ENCODE peak calls at places on chromosomes 2 and 18, in five cellular contexts. One of them, this sample, is unnamed.

GRCh38 chr2:98269274-98269673 is 77.0 kb upstream of the CNGA3 start:
- DNase-seq in endothelial cell: peak; percentile 59
- DNase-seq in GM12865: peak; percentile 64
- DNase-seq in CD8-positive, alpha-beta T cell: no peak
- DNase-seq in lung: no peak
- DNase-seq in this sample: no peak

GRCh38 chr2:189336276-189336975 is 104.8 kb upstream of the WDR75 start:
- DNase-seq in endothelial cell: no peak
- DNase-seq in lung: no peak
- DNase-seq in CD8-positive, alpha-beta T cell: no peak
- DNase-seq in GM12865: no peak
- DNase-seq in this sample: no peak

GRCh38 chr2:119488245-119489182 is 35.8 kb downstream of the SCTR start:
- DNase-seq in CD8-positive, alpha-beta T cell: no peak
- DNase-seq in endothelial cell: no peak
- DNase-seq in GM12865: no peak
- DNase-seq in lung: peak; percentile 58
- DNase-seq in this sample: peak; percentile 81

GRCh38 chr18:10477121-10477862 is 22.9 kb downstream of the APCDD1 start:
- DNase-seq in CD8-positive, alpha-beta T cell: no peak
- DNase-seq in lung: no peak
- DNase-seq in GM12865: no peak
- DNase-seq in endothelial cell: no peak
- DNase-seq in this sample: no peak

GRCh38 chr2:109087055-109087663 is 41.8 kb upstream of the SH3RF3 start:
- DNase-seq in endothelial cell: no peak
- DNase-seq in lung: no peak
- DNase-seq in CD8-positive, alpha-beta T cell: no peak
- DNase-seq in GM12865: no peak
- DNase-seq in this sample: peak; percentile 62

GRCh38 chr2:110876167-110876999 is 144.0 kb downstream of the ACOXL start:
- DNase-seq in endothelial cell: no peak
- DNase-seq in CD8-positive, alpha-beta T cell: no peak
- DNase-seq in lung: peak; percentile 15
- DNase-seq in GM12865: no peak
- DNase-seq in this sample: peak; percentile 83

GRCh38 chr2:152234277-152234676 is 58.7 kb upstream of the STAM2 start:
- DNase-seq in GM12865: no peak
- DNase-seq in lung: no peak
- DNase-seq in CD8-positive, alpha-beta T cell: no peak
- DNase-seq in endothelial cell: no peak
- DNase-seq in this sample: no peak

GRCh38 chr2:98247383-98247782 is 98.9 kb upstream of the CNGA3 start:
- DNase-seq in CD8-positive, alpha-beta T cell: no peak
- DNase-seq in endothelial cell: no peak
- DNase-seq in GM12865: no peak
- DNase-seq in lung: no peak
- DNase-seq in this sample: no peak

GRCh38 chr2:37370666-37371065 is 26.2 kb downstream of the QPCT start:
- DNase-seq in endothelial cell: no peak
- DNase-seq in lung: no peak
- DNase-seq in GM12865: no peak
- DNase-seq in CD8-positive, alpha-beta T cell: no peak
- DNase-seq in this sample: no peak

GRCh38 chr2:241724259-241724974 is 10.0 kb upstream of the D2HGDH start:
- DNase-seq in GM12865: no peak
- DNase-seq in lung: no peak
- DNase-seq in CD8-positive, alpha-beta T cell: no peak
- DNase-seq in endothelial cell: no peak
- DNase-seq in this sample: no peak

GRCh38 chr18:9838144-9838877 is 47.5 kb upstream of the TXNDC2 start:
- DNase-seq in CD8-positive, alpha-beta T cell: no peak
- DNase-seq in GM12865: no peak
- DNase-seq in endothelial cell: no peak
- DNase-seq in lung: peak; percentile 76
- DNase-seq in this sample: no peak

GRCh38 chr2:71923887-71924533 is 223.7 kb downstream of the CYP26B1 start:
- DNase-seq in lung: peak; percentile 58
- DNase-seq in GM12865: peak; percentile 74
- DNase-seq in endothelial cell: peak; percentile 73
- DNase-seq in CD8-positive, alpha-beta T cell: peak; percentile 16
- DNase-seq in this sample: peak; percentile 83

GRCh38 chr2:96321230-96322103 is 3.6 kb upstream of the ITPRIPL1 start:
- DNase-seq in GM12865: peak; percentile 95
- DNase-seq in lung: peak; percentile 42
- DNase-seq in CD8-positive, alpha-beta T cell: peak; percentile 75
- DNase-seq in endothelial cell: peak; percentile 53
- DNase-seq in this sample: no peak

GRCh38 chr2:161898633-161899032 is 175.4 kb downstream of the DPP4 start:
- DNase-seq in lung: no peak
- DNase-seq in endothelial cell: no peak
- DNase-seq in GM12865: no peak
- DNase-seq in CD8-positive, alpha-beta T cell: no peak
- DNase-seq in this sample: no peak

GRCh38 chr2:77102927-77103326 is 419.2 kb downstream of the LRRTM4 start:
- DNase-seq in lung: no peak
- DNase-seq in GM12865: no peak
- DNase-seq in endothelial cell: no peak
- DNase-seq in CD8-positive, alpha-beta T cell: no peak
- DNase-seq in this sample: no peak

GRCh38 chr2:141601511-141602152 is 529.2 kb downstream of the LRP1B start:
- DNase-seq in endothelial cell: no peak
- DNase-seq in CD8-positive, alpha-beta T cell: no peak
- DNase-seq in lung: no peak
- DNase-seq in GM12865: no peak
- DNase-seq in this sample: no peak

GRCh38 chr2:69304685-69305084 is 82.3 kb downstream of the GFPT1 start:
- DNase-seq in lung: no peak
- DNase-seq in endothelial cell: no peak
- DNase-seq in GM12865: no peak
- DNase-seq in CD8-positive, alpha-beta T cell: no peak
- DNase-seq in this sample: no peak

GRCh38 chr2:219484343-219485200 is 14.1 kb upstream of the GMPPA start:
- DNase-seq in endothelial cell: peak; percentile 26
- DNase-seq in GM12865: no peak
- DNase-seq in CD8-positive, alpha-beta T cell: no peak
- DNase-seq in lung: no peak
- DNase-seq in this sample: no peak

GRCh38 chr18:13242797-13243196 is 24.2 kb downstream of the LDLRAD4 start:
- DNase-seq in endothelial cell: no peak
- DNase-seq in GM12865: no peak
- DNase-seq in CD8-positive, alpha-beta T cell: no peak
- DNase-seq in lung: no peak
- DNase-seq in this sample: no peak

GRCh38 chr18:649341-649740 is 8.1 kb upstream of the TYMS start:
- DNase-seq in GM12865: no peak
- DNase-seq in CD8-positive, alpha-beta T cell: no peak
- DNase-seq in endothelial cell: no peak
- DNase-seq in lung: no peak
- DNase-seq in this sample: no peak

GRCh38 chr2:236642125-236642524 is 72.5 kb downstream of the ACKR3 start:
- DNase-seq in endothelial cell: no peak
- DNase-seq in CD8-positive, alpha-beta T cell: no peak
- DNase-seq in GM12865: no peak
- DNase-seq in lung: no peak
- DNase-seq in this sample: no peak

DNA sequence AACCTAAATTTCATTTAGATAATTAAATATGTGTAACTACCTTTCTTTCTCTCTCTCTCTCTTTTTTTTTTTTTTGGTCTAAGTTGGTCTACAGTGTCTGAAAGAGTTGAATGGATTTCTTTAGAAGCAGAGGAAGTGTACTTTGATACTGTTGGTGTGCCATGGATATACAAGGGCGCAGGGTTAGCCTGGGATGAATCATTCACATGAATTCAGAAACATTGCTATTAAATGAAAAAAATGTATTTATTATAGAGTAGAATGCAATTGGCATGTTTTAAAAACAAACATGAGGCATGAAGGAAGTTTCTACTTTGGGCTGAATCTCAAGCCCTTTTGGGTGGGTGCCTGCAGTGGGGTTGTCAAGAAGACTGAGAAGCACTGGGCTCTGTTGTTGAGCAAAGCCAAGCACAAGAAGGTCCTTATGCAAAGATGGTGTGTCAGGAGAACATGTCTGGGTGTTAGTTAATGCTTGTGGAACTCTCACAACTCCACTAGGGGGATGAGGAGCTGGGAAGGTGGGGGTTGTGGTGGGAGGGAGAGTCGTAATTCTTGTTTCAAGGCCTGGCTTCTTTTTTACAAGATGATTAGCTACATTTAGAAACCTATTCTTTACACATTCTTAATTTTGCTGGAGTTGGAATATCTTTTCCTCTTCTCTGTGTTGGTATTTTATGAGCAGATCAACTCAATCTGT is 57.9 kb downstream of the LYPD6 start:
- DNase-seq in GM12865: peak; percentile 10
- DNase-seq in CD8-positive, alpha-beta T cell: no peak
- DNase-seq in endothelial cell: no peak
- DNase-seq in lung: no peak
- DNase-seq in this sample: no peak
- TF ChIP-seq CTCF in GM12865: peak; percentile 8
- TF ChIP-seq CTCF in CD8-positive, alpha-beta T cell: no peak
- TF ChIP-seq CTCF in endothelial cell: no peak
- TF ChIP-seq CTCF in lung: no peak
- TF ChIP-seq CTCF in this sample: peak; percentile 23

GRCh38 chr2:16271231-16271896 is 331.0 kb downstream of the MYCN start:
- DNase-seq in GM12865: no peak
- DNase-seq in endothelial cell: no peak
- DNase-seq in CD8-positive, alpha-beta T cell: no peak
- DNase-seq in lung: no peak
- DNase-seq in this sample: peak; percentile 1
- TF ChIP-seq CTCF in GM12865: no peak
- TF ChIP-seq CTCF in endothelial cell: no peak
- TF ChIP-seq CTCF in CD8-positive, alpha-beta T cell: no peak
- TF ChIP-seq CTCF in lung: no peak
- TF ChIP-seq CTCF in this sample: no peak

GRCh38 chr18:50507120-50507590 is 52.7 kb upstream of the MAPK4 start:
- DNase-seq in lung: no peak
- DNase-seq in CD8-positive, alpha-beta T cell: no peak
- DNase-seq in GM12865: peak; percentile 39
- DNase-seq in endothelial cell: peak; percentile 63
- DNase-seq in this sample: no peak
- TF ChIP-seq CTCF in lung: peak; percentile 11
- TF ChIP-seq CTCF in CD8-positive, alpha-beta T cell: no peak
- TF ChIP-seq CTCF in GM12865: peak; percentile 62
- TF ChIP-seq CTCF in endothelial cell: no peak
- TF ChIP-seq CTCF in this sample: peak; percentile 48

GRCh38 chr2:85582467-85582866 is 1.8 kb upstream of the VAMP5 start:
- DNase-seq in endothelial cell: no peak
- DNase-seq in CD8-positive, alpha-beta T cell: no peak
- DNase-seq in lung: no peak
- DNase-seq in GM12865: no peak
- DNase-seq in this sample: no peak
- TF ChIP-seq CTCF in endothelial cell: no peak
- TF ChIP-seq CTCF in CD8-positive, alpha-beta T cell: no peak
- TF ChIP-seq CTCF in lung: no peak
- TF ChIP-seq CTCF in GM12865: no peak
- TF ChIP-seq CTCF in this sample: no peak

GRCh38 chr2:224058048-224058775 is 19.1 kb upstream of the SERPINE2 start:
- DNase-seq in lung: no peak
- DNase-seq in GM12865: no peak
- DNase-seq in CD8-positive, alpha-beta T cell: no peak
- DNase-seq in endothelial cell: no peak
- DNase-seq in this sample: no peak
- TF ChIP-seq CTCF in lung: no peak
- TF ChIP-seq CTCF in GM12865: no peak
- TF ChIP-seq CTCF in CD8-positive, alpha-beta T cell: no peak
- TF ChIP-seq CTCF in endothelial cell: no peak
- TF ChIP-seq CTCF in this sample: peak; percentile 9

DNA sequence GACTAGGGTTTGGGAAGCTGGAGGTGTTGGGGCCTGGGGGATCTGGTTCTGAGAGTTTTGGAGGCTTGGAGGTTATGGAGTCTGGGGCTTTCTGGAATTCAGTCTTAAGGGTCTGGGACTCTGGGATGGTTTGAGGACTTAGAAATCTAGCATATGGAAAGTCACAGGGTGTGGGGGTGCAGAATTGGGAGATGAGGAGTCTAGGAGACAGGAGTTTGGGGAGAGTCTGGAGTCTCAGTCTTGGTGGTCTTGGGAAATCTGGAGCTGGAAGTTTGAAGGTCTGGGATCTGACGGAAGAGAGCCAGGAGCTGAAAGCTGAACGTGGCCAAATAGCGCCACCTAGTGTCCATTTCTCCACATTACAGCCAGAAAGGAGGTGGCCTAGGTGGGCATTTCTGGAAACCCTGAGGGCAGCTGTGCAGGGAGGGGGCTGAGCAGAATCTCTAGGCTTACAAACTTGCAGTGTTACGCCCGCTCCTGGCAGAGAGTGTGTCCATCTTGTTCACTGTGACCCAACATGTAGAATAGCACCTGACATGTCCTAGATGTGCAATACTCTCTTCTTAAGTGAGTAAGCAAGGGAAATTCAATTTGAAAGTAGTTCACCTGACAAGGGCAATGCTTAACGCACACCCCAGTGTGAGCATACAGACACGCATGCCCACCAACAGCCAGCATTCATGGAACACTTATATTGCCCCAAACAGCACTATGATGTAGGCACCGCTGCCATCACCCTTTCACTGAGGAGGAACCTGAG is 204.8 kb downstream of the TFCP2L1 start:
- DNase-seq in CD8-positive, alpha-beta T cell: peak; percentile 19
- DNase-seq in endothelial cell: peak; percentile 87
- DNase-seq in lung: peak; percentile 50
- DNase-seq in GM12865: peak; percentile 41
- DNase-seq in this sample: no peak
- TF ChIP-seq CTCF in CD8-positive, alpha-beta T cell: peak; percentile 74
- TF ChIP-seq CTCF in endothelial cell: peak; percentile 99
- TF ChIP-seq CTCF in lung: peak; percentile 89
- TF ChIP-seq CTCF in GM12865: peak; percentile 85
- TF ChIP-seq CTCF in this sample: peak; percentile 91

DNA sequence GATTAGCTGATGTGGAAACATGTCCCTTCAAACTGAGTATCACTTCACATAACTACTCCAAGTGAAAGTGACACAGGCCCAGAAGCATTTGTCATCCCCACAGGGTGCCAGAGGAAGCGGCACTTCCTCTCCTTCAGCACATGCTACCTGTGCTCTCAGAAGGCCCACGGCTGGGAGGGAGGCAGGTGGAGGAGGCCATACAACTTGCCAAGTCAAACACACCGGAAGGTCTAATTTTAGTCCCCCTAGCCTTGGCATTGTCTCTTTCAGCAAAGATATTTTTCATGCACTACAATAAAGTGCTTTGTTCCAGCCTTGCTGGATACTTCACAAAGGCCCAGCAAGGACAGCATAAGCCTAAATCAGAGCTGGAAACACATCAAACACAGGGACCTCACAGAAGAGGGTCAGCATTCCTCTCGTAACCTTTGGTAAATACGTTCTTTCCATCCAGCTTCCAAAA is 38.0 kb downstream of the VSNL1 start:
- DNase-seq in lung: no peak
- DNase-seq in CD8-positive, alpha-beta T cell: no peak
- DNase-seq in GM12865: peak; percentile 74
- DNase-seq in endothelial cell: no peak
- DNase-seq in this sample: no peak
- TF ChIP-seq CTCF in lung: no peak
- TF ChIP-seq CTCF in CD8-positive, alpha-beta T cell: no peak
- TF ChIP-seq CTCF in GM12865: no peak
- TF ChIP-seq CTCF in endothelial cell: no peak
- TF ChIP-seq CTCF in this sample: no peak

DNA sequence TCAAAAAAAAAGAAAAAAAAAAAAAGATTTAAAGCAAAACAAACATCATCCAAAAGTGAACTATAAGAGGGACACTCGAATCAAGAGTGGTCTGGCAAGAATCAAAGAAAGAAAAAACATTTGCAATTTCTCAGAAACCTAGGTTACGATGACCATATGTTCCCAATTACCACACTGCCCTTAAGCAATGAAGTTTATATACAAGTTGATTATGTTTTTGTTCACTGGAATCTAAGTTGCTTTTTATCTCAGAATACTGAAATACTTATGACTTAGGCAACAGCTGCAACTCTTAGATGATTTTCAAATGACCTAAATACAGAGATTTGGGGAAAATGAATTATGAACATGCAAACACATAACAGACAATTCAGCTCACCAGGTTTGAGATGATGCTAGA is 597.1 kb upstream of the CHAC2 start:
- DNase-seq in CD8-positive, alpha-beta T cell: no peak
- DNase-seq in endothelial cell: no peak
- DNase-seq in lung: no peak
- DNase-seq in GM12865: no peak
- DNase-seq in this sample: no peak
- TF ChIP-seq CTCF in CD8-positive, alpha-beta T cell: no peak
- TF ChIP-seq CTCF in endothelial cell: no peak
- TF ChIP-seq CTCF in lung: no peak
- TF ChIP-seq CTCF in GM12865: no peak
- TF ChIP-seq CTCF in this sample: no peak